ENCODE peak calls at places on chromosomes 12 and 14, in six cellular contexts. C, G, O, L, X and P are unnamed samples.

GRCh38 chr14:95040723-95041476 is 116.4 kb downstream of the DICER1 start:
- DNase-seq in O (no peak), L (peak; percentile 4), G (no peak), X (no peak), C (no peak), P (no peak)

GRCh38 chr12:93243382-93243688 is 134.4 kb upstream of the NUDT4 start:
- DNase-seq in L (no peak), X (no peak), O (no peak), G (no peak), C (no peak), P (no peak)

GRCh38 chr14:92944976-92945375 is 22.0 kb downstream of the CHGA start:
- DNase-seq in O (no peak), C (no peak), G (no peak), L (no peak), X (peak; percentile 90), P (no peak)

GRCh38 chr14:97878727-97879126 is 1081.5 kb downstream of the VRK1 start:
- DNase-seq in G (peak; percentile 0), X (no peak), C (no peak), O (no peak), L (no peak), P (peak; percentile 4)

GRCh38 chr14:54133896-54134295 is 177.3 kb upstream of the BMP4 start:
- DNase-seq in G (no peak), O (no peak), C (no peak), L (peak; percentile 39), X (no peak), P (no peak)

GRCh38 chr14:38758661-38759060 is 344.4 kb downstream of the SEC23A start:
- DNase-seq in O (no peak), G (no peak), X (no peak), L (no peak), C (no peak), P (no peak)

GRCh38 chr14:101859538-101859902 is 98.0 kb downstream of the PPP2R5C start:
- DNase-seq in G (no peak), C (no peak), X (no peak), O (no peak), L (no peak), P (no peak)

GRCh38 chr12:3223601-3224529 is 146.7 kb downstream of the TSPAN9 start:
- DNase-seq in L (no peak), C (no peak), G (no peak), X (peak; percentile 74), O (no peak), P (no peak)

GRCh38 chr14:64410084-64410774 is 22.1 kb downstream of the MTHFD1 start:
- DNase-seq in G (no peak), C (no peak), X (peak; percentile 10), O (no peak), L (peak; percentile 82), P (no peak)

GRCh38 chr12:26369588-26369987 is 174.2 kb downstream of the SSPN start:
- DNase-seq in O (no peak), G (no peak), X (no peak), L (peak; percentile 63), C (no peak), P (peak; percentile 73)

GRCh38 chr12:67981236-67982164 is 7.7 kb upstream of the IFNG-AS1 start:
- DNase-seq in X (peak; percentile 55), O (no peak), L (peak; percentile 59), C (no peak), G (no peak), P (peak; percentile 49)

GRCh38 chr12:712172-712863 is 40.1 kb upstream of the WNK1 start:
- DNase-seq in G (peak; percentile 32), L (no peak), C (peak; percentile 57), O (no peak), X (peak; percentile 57), P (peak; percentile 62)

GRCh38 chr14:70317969-70318634 is 41.4 kb downstream of the COX16 start:
- DNase-seq in O (no peak), C (no peak), G (peak; percentile 46), X (peak; percentile 82), L (peak; percentile 18), P (peak; percentile 16)

GRCh38 chr12:22860926-22861325 is 236.0 kb downstream of the ETNK1 start:
- DNase-seq in C (no peak), L (no peak), G (no peak), X (peak; percentile 57), O (no peak), P (no peak)

GRCh38 chr12:64890873-64891468 is 66.5 kb downstream of the TBC1D30 start:
- DNase-seq in O (no peak), X (peak; percentile 87), L (peak; percentile 63), C (no peak), G (peak; percentile 71), P (peak; percentile 16)

GRCh38 chr14:60648169-60648933 is 926 bp downstream of the SIX1 start:
- DNase-seq in C (no peak), L (no peak), O (no peak), X (peak; percentile 53), G (no peak), P (no peak)